ENCODE peak calls at places on chromosomes 13 and 19, in four cellular contexts. One of them, this sample, is unnamed.

GRCh38 chr19:45809643-45810159 is 5.4 kb downstream of the RSPH6A start:
- DNase-seq in midbrain: no peak
- DNase-seq in H54: no peak
- DNase-seq in NCI-H2081: peak; percentile 59
- DNase-seq in this sample: no peak

GRCh38 chr19:38635483-38636399 is 11.7 kb upstream of the ACTN4 start:
- DNase-seq in midbrain: no peak
- DNase-seq in H54: no peak
- DNase-seq in NCI-H2081: no peak
- DNase-seq in this sample: no peak

GRCh38 chr13:45728759-45729158 is 26.6 kb downstream of the CBY2 start:
- DNase-seq in midbrain: no peak
- DNase-seq in H54: peak; percentile 6
- DNase-seq in NCI-H2081: no peak
- DNase-seq in this sample: no peak

GRCh38 chr19:18736415-18737336 is 53.2 kb downstream of the CRTC1 start:
- DNase-seq in midbrain: peak; percentile 11
- DNase-seq in H54: no peak
- DNase-seq in NCI-H2081: no peak
- DNase-seq in this sample: no peak

GRCh38 chr19:46578450-46578849 is 22.7 kb upstream of the CALM3 start:
- DNase-seq in midbrain: no peak
- DNase-seq in H54: no peak
- DNase-seq in NCI-H2081: no peak
- DNase-seq in this sample: no peak

GRCh38 chr19:2478324-2478755 is 2.4 kb downstream of the GADD45B start:
- DNase-seq in midbrain: peak; percentile 66
- DNase-seq in H54: no peak
- DNase-seq in NCI-H2081: no peak
- DNase-seq in this sample: no peak

GRCh38 chr19:42080764-42081375 is 4.9 kb downstream of the ZNF574 start:
- DNase-seq in midbrain: no peak
- DNase-seq in H54: no peak
- DNase-seq in NCI-H2081: no peak
- DNase-seq in this sample: no peak

GRCh38 chr13:60369242-60369641 is 27.8 kb upstream of the TDRD3 start:
- DNase-seq in midbrain: no peak
- DNase-seq in H54: no peak
- DNase-seq in NCI-H2081: no peak
- DNase-seq in this sample: no peak

GRCh38 chr19:3348042-3348441 is 18.3 kb upstream of the NFIC start:
- DNase-seq in midbrain: no peak
- DNase-seq in H54: no peak
- DNase-seq in NCI-H2081: no peak
- DNase-seq in this sample: no peak

GRCh38 chr19:35116085-35116801 is 620 bp downstream of the FXYD3 start:
- DNase-seq in midbrain: no peak
- DNase-seq in H54: no peak
- DNase-seq in NCI-H2081: no peak
- DNase-seq in this sample: no peak

GRCh38 chr13:29975287-29975686 is 124.9 kb upstream of the UBL3 start:
- DNase-seq in midbrain: no peak
- DNase-seq in H54: no peak
- DNase-seq in NCI-H2081: no peak
- DNase-seq in this sample: no peak

GRCh38 chr13:98755116-98755515 is 2.6 kb upstream of the SLC15A1 start:
- DNase-seq in midbrain: no peak
- DNase-seq in H54: no peak
- DNase-seq in NCI-H2081: no peak
- DNase-seq in this sample: no peak

GRCh38 chr19:49772850-49773432 is 6.1 kb downstream of the AP2A1 start:
- DNase-seq in midbrain: no peak
- DNase-seq in H54: no peak
- DNase-seq in NCI-H2081: no peak
- DNase-seq in this sample: no peak

GRCh38 chr19:38012944-38013343 is 105.9 kb downstream of the SIPA1L3 start:
- DNase-seq in midbrain: no peak
- DNase-seq in H54: no peak
- DNase-seq in NCI-H2081: no peak
- DNase-seq in this sample: no peak

GRCh38 chr13:19607523-19608078 is 25.9 kb upstream of the MPHOSPH8 start:
- DNase-seq in midbrain: no peak
- DNase-seq in H54: no peak
- DNase-seq in NCI-H2081: no peak
- DNase-seq in this sample: no peak

GRCh38 chr13:29621401-29621800 is 25.9 kb upstream of the SLC7A1 start:
- DNase-seq in midbrain: no peak
- DNase-seq in H54: no peak
- DNase-seq in NCI-H2081: no peak
- DNase-seq in this sample: no peak

This sample was measured in naive B cell.